ENCODE peak calls at places on chromosomes 11 and 22, in four cellular contexts. One of them, this sample, is unnamed.
A peak's percentile ranks its signal among the peaks of the same experiment; 100 is the strongest.

GRCh38 chr11:77198440-77198849 is 70.4 kb downstream of the MYO7A start:
- DNase-seq in HL-60: no peak
- DNase-seq in K562: peak; percentile 82
- DNase-seq in GM12878: no peak
- DNase-seq in this sample: peak; percentile 64

GRCh38 chr11:120089036-120090001 is 48.6 kb downstream of the TRIM29 start:
- DNase-seq in GM12878: no peak
- DNase-seq in HL-60: no peak
- DNase-seq in K562: no peak
- DNase-seq in this sample: no peak

GRCh38 chr11:111942826-111943225 is 5.7 kb downstream of the DIXDC1 start:
- DNase-seq in GM12878: no peak
- DNase-seq in K562: no peak
- DNase-seq in HL-60: no peak
- DNase-seq in this sample: no peak

GRCh38 chr22:24437820-24438328 is 10.5 kb downstream of the ADORA2A start:
- DNase-seq in HL-60: no peak
- DNase-seq in K562: no peak
- DNase-seq in GM12878: peak; percentile 63
- DNase-seq in this sample: peak; percentile 56

GRCh38 chr22:40597541-40598453 is 38.7 kb downstream of the MRTFA start:
- DNase-seq in HL-60: no peak
- DNase-seq in GM12878: no peak
- DNase-seq in K562: no peak
- DNase-seq in this sample: no peak

GRCh38 chr11:73218106-73218829 is at the start of gene P2RY2:
- DNase-seq in HL-60: peak; percentile 86
- DNase-seq in GM12878: no peak
- DNase-seq in K562: no peak
- DNase-seq in this sample: peak; percentile 54

GRCh38 chr11:120912504-120912903 is 111.4 kb upstream of the TBCEL start:
- DNase-seq in K562: no peak
- DNase-seq in HL-60: no peak
- DNase-seq in GM12878: no peak
- DNase-seq in this sample: peak; percentile 33

GRCh38 chr22:26172389-26172990 is 3.2 kb downstream of the SEZ6L start:
- DNase-seq in GM12878: no peak
- DNase-seq in K562: peak; percentile 46
- DNase-seq in HL-60: no peak
- DNase-seq in this sample: peak; percentile 26

GRCh38 chr11:117255966-117256365 is 23.5 kb downstream of the RNF214 start:
- DNase-seq in K562: no peak
- DNase-seq in HL-60: no peak
- DNase-seq in GM12878: no peak
- DNase-seq in this sample: no peak

GRCh38 chr22:38136607-38137006 is 26.1 kb upstream of the BAIAP2L2 start:
- DNase-seq in GM12878: no peak
- DNase-seq in HL-60: no peak
- DNase-seq in K562: no peak
- DNase-seq in this sample: no peak

GRCh38 chr22:31230871-31231621 is 18.9 kb downstream of the LIMK2 start:
- DNase-seq in HL-60: no peak
- DNase-seq in GM12878: no peak
- DNase-seq in K562: no peak
- DNase-seq in this sample: no peak

GRCh38 chr22:37107779-37108621 is 1.5 kb downstream of the TMPRSS6 start:
- DNase-seq in GM12878: no peak
- DNase-seq in K562: no peak
- DNase-seq in HL-60: no peak
- DNase-seq in this sample: no peak

GRCh38 chr22:20807315-20807752 is 33.4 kb downstream of the SERPIND1 start:
- DNase-seq in HL-60: peak; percentile 51
- DNase-seq in GM12878: no peak
- DNase-seq in K562: peak; percentile 89
- DNase-seq in this sample: no peak

GRCh38 chr22:36892292-36892691 is 21.1 kb upstream of the CSF2RB start:
- DNase-seq in K562: no peak
- DNase-seq in HL-60: no peak
- DNase-seq in GM12878: no peak
- DNase-seq in this sample: no peak

GRCh38 chr11:116400081-116400480 is 372.7 kb downstream of the BUD13 start:
- DNase-seq in K562: no peak
- DNase-seq in HL-60: no peak
- DNase-seq in GM12878: no peak
- DNase-seq in this sample: no peak

DNA sequence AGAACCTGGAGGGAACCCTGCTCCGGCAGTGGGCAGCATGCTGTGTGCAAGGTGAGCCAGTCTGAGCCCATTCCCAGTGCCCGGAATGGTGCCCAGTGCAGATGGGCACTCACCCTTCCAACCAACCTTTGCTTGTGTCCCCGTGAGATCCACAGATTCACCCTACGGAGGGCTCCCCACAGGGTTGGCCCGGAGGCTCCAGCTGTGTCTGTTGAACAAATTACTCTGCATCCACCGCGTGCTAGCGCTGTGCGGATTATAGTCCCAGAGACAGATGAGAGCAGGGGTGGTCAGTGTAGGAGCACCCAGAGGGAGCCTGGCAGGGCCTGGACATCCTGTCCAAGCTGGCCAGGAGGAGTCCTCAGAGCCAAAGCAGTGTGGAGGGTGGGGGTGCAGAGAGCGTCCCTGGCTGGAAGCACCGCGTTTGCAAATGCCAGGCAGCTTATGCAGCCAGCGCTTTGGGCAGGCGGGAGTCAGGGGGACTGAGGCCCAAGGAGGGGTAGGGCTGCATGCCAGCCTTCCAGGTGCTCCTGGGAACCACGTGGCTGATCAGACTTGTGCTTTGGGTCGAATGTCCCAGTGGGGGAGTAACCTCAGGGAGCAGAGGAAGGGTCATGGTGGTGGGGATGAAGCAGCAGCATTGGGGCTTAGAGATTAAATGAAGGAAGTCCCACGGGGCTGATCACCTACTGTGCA is 80.5 kb downstream of the KCNQ1 start:
- DNase-seq in GM12878: no peak
- DNase-seq in HL-60: no peak
- DNase-seq in K562: no peak
- DNase-seq in this sample: no peak
- TF ChIP-seq SPI1 in GM12878: no peak
- TF ChIP-seq SPI1 in HL-60: no peak
- TF ChIP-seq SPI1 in K562: no peak
- TF ChIP-seq SPI1 in this sample: no peak

DNA sequence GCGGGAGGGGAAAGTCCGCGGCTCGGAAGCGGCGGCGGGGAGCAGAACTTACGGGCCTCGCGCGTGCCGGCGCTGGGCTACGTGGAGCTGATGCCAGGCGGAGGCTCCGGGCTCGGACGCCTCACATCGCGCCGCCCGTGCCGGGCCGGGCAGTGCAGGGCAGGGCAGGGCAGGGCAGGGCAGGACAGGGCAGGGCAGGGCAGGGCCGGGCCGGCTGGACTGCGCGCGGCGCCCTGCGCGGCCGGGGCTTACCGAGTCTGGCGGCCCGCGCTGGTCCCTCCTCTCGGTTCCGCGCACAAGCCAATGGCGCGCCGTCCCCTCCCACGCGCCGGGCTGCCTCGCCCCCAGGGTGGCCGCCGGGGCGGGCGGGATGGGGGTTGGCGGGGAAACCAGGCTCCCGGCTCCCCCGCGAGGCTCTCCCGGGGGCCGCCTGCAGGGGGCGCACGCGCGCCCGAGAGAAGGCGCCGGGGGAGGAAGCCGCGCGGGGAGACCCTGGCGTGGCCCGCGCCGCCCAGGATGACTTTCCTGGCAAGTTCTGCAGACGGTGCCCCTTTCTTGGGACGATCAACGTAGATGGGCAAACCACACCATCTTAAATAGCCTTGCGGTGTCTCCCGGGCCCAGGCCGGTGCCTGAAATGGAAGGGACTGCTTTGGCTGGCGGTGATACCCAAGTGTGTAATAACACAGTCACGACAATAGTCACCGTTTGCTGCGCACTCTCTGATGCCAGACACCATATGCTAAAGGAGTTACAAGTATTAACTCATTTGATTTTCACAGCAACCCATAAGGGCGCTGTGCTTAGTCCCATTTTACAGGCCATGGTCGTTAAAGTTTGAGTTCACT is at the start of gene TP53I11:
- DNase-seq in HL-60: no peak
- DNase-seq in K562: peak; percentile 93
- DNase-seq in GM12878: no peak
- DNase-seq in this sample: peak; percentile 64
- TF ChIP-seq POLR2AphosphoS5 in HL-60: no peak
- TF ChIP-seq POLR2AphosphoS5 in K562: no peak
- TF ChIP-seq POLR2AphosphoS5 in GM12878: no peak
- TF ChIP-seq POLR2AphosphoS5 in this sample: no peak

GRCh38 chr11:62705880-62706831 is 1.1 kb downstream of the BSCL2 start:
- DNase-seq in HL-60: peak; percentile 87
- DNase-seq in K562: peak; percentile 97
- DNase-seq in GM12878: peak; percentile 50
- DNase-seq in this sample: peak; percentile 94
- TF ChIP-seq SPI1 in HL-60: no peak
- TF ChIP-seq SPI1 in K562: no peak
- TF ChIP-seq SPI1 in GM12878: no peak
- TF ChIP-seq SPI1 in this sample: no peak

GRCh38 chr11:62546244-62546936 is at the start of gene AHNAK:
- DNase-seq in GM12878: no peak
- DNase-seq in K562: peak; percentile 86
- DNase-seq in HL-60: peak; percentile 71
- DNase-seq in this sample: no peak
- TF ChIP-seq POLR2AphosphoS5 in GM12878: no peak
- TF ChIP-seq POLR2AphosphoS5 in K562: peak; percentile 34
- TF ChIP-seq POLR2AphosphoS5 in HL-60: peak; percentile 52
- TF ChIP-seq POLR2AphosphoS5 in this sample: no peak

DNA sequence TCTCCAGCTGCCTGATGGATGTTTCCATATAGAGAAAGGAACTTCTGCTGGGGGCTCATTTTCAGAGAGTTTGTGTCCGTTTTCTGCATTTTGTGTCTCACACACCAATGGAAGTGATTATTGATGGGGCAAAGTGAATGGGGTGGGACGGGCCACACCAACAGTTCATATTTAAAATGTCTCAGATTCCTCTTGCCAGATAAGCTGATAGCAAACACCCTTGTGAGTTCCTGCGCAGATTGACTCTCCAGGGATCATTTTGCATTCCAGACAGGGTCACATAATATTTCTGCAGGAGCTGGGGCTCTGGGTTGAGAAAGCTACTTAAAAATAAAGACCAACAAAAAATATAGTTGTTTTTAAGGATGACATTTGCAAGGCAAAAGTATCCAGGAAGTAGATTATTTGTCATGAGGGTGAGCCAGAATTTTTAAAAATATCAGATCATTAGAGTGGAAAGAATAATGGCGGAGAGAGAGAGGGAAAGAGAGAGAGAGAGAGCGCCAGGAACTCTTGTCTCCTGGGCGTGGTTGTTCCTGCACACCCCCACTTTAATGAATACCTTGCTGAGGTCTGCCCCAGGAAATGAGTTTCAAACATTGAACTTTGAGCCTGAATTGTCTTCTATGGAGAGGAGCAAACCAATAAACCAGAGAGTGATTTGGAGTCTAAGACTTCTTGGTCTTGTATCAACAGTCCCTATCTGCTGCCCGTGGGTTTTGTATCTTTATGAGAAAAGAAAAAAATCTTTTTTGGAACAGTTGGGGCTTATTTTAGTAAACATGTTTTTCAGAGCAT is 33.3 kb downstream of the MICAL2 start:
- DNase-seq in K562: no peak
- DNase-seq in HL-60: no peak
- DNase-seq in GM12878: no peak
- DNase-seq in this sample: no peak
- TF ChIP-seq SPI1 in K562: no peak
- TF ChIP-seq SPI1 in HL-60: no peak
- TF ChIP-seq SPI1 in GM12878: no peak
- TF ChIP-seq SPI1 in this sample: no peak

GRCh38 chr11:102596578-102596977 is 28.6 kb downstream of the MMP20 start:
- DNase-seq in K562: no peak
- DNase-seq in GM12878: no peak
- DNase-seq in HL-60: no peak
- DNase-seq in this sample: no peak
- TF ChIP-seq POLR2AphosphoS5 in K562: no peak
- TF ChIP-seq POLR2AphosphoS5 in GM12878: no peak
- TF ChIP-seq POLR2AphosphoS5 in HL-60: no peak
- TF ChIP-seq POLR2AphosphoS5 in this sample: no peak

GRCh38 chr11:79440451-79441158 is at the start of gene TENM4:
- DNase-seq in K562: no peak
- DNase-seq in GM12878: no peak
- DNase-seq in HL-60: peak; percentile 7
- DNase-seq in this sample: no peak
- TF ChIP-seq SPI1 in K562: no peak
- TF ChIP-seq SPI1 in GM12878: no peak
- TF ChIP-seq SPI1 in HL-60: no peak
- TF ChIP-seq SPI1 in this sample: no peak

DNA sequence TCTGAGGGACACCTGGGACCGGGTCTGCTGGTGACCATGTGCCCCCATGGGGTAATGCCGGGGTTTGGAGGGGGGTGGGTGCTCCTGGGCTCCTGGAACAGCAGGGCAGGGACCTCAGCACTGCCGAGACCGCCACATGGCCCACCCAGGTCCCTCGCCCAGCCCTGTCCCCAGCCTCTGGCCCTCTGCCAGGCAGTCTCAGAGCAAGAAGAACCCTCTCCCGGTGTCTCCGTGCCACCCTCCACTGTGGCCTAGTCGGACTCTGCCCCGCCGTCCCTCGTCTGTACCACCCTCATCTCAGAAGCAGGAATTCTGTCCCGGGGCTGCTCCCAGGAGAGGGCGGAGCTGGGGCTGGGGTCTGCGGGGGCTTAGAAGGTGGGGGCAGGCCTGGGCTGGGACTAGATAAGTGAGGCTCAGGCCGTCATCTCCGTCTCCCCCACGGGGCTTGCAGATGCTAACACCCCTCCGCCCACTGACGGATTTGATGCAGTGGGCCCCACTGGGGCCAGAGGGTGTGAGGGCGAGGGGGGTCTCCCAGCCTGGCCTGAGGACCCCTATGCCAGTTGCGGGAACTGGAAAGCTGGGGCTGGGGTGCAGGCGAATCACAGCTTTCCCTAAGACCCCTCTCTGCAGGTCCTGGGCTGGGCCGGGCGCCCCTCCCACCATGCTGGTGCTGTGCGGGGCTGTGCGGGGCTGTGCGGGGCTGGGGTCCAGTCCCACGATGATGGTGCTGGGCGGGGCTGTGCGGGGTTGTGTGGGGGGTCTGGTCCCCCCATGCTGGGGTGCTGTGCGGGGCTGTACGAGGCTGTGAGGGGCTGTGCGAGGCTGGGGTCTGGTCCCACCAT is 1.1 kb downstream of the MUC5AC start:
- DNase-seq in HL-60: no peak
- DNase-seq in K562: no peak
- DNase-seq in GM12878: no peak
- DNase-seq in this sample: peak; percentile 16
- TF ChIP-seq POLR2AphosphoS5 in HL-60: no peak
- TF ChIP-seq POLR2AphosphoS5 in K562: no peak
- TF ChIP-seq POLR2AphosphoS5 in GM12878: no peak
- TF ChIP-seq POLR2AphosphoS5 in this sample: no peak

This sample was measured in GM12891.